ENCODE peak calls at places on chromosomes 5 and 9, in ten cellular contexts. X is cardiac muscle cell; E is aorta; U is IMR-90; P is suprapubic skin; Q is CD8-positive, alpha-beta T cell; N is uterus; R is tibial artery; K is hepatocyte; Y is mucosa of descending colon. A is an unnamed sample. For H3K36me3 and H3K4me1, the result is how much of the 10 kb centered on the place peaks cover.

GRCh38 chr5:171450423-171451246 is 31.2 kb downstream of the FGF18 start:
- DNase-seq in E (peak), X (no peak), P (peak), K (peak), Q (no peak), N (peak), Y (peak), R (peak), U (peak), A (no peak)

GRCh38 chr5:79235222-79235577 is 731 bp upstream of the JMY start:
- DNase-seq in U (peak), E (no peak), K (peak), Y (peak), Q (no peak), N (no peak), R (no peak), P (no peak), X (no peak), A (no peak)

GRCh38 chr5:180084638-180085561 is 13.3 kb upstream of the RNF130 start:
- DNase-seq in U (no peak), Q (peak), K (peak), E (no peak), N (no peak), X (no peak), R (no peak), P (no peak), Y (peak), A (no peak)

GRCh38 chr9:128820665-128821583 is 2.6 kb downstream of the ENDOG start:
- DNase-seq in X (no peak), U (no peak), K (no peak), Y (no peak), N (no peak), Q (no peak), R (no peak), E (no peak), P (no peak), A (no peak)

GRCh38 chr5:171428849-171429542 is 9.5 kb downstream of the FGF18 start:
- DNase-seq in Q (no peak), K (no peak), X (no peak), N (no peak), P (peak), R (peak), Y (no peak), U (no peak), E (no peak), A (no peak)

GRCh38 chr5:51131266-51131665 is 252.0 kb upstream of the ISL1 start:
- DNase-seq in N (no peak), Q (no peak), Y (no peak), U (no peak), P (no peak), X (no peak), R (no peak), E (no peak), K (no peak), A (no peak)

GRCh38 chr9:32783168-32783891 is at the start of gene TMEM215:
- DNase-seq in X (peak), R (no peak), Q (peak), N (no peak), U (no peak), Y (no peak), K (peak), P (no peak), E (no peak), A (no peak)

GRCh38 chr9:135989722-135990467 is 28.7 kb upstream of the UBAC1 start:
- DNase-seq in Y (no peak), P (no peak), E (no peak), N (no peak), K (no peak), U (no peak), Q (peak), R (no peak), X (no peak), A (no peak)

GRCh38 chr9:126459965-126460843 is 133.6 kb downstream of the MVB12B start:
- DNase-seq in K (no peak), E (no peak), X (no peak), P (no peak), R (peak), Q (no peak), N (no peak), Y (no peak), U (peak), A (no peak)

GRCh38 chr5:132546108-132546507 is 2.8 kb upstream of the IL5 start:
- DNase-seq in U (no peak), R (no peak), N (no peak), Q (no peak), K (no peak), Y (no peak), E (no peak), P (no peak), X (no peak), A (no peak)

GRCh38 chr5:16666140-16666860 is 49.5 kb upstream of the RETREG1 start:
- DNase-seq in P (no peak), R (no peak), Y (peak), X (no peak), Q (no peak), E (peak), U (no peak), K (no peak), N (no peak), A (no peak)

GRCh38 chr5:120464627-120465280 is 654 bp downstream of the PRR16 start:
- DNase-seq in R (peak), K (peak), X (peak), P (peak), Y (peak), U (peak), N (peak), E (peak), Q (no peak), A (peak)

GRCh38 chr5:120463991-120464626 is at the start of gene PRR16:
- DNase-seq in R (peak), Y (peak), P (peak), K (peak), Q (no peak), N (peak), X (peak), E (peak), U (peak), A (peak)

GRCh38 chr5:120463026-120463770 is 902 bp upstream of the PRR16 start:
- DNase-seq in Y (no peak), X (no peak), U (no peak), Q (no peak), R (no peak), P (no peak), K (no peak), E (no peak), N (no peak), A (no peak)

GRCh38 chr5:120466337-120467006 is 2.4 kb downstream of the PRR16 start:
- DNase-seq in Q (no peak), R (no peak), K (no peak), Y (no peak), X (no peak), P (no peak), N (no peak), U (peak), E (no peak), A (no peak)

GRCh38 chr5:120465281-120465961 is 1.3 kb downstream of the PRR16 start:
- DNase-seq in N (peak), P (peak), K (peak), U (peak), X (peak), E (peak), Y (peak), R (peak), Q (no peak), A (peak)
- H3K4me3 ChIP-seq in N (peak), P (peak), K (peak), U (peak), X (peak), E (peak), Y (no peak), R (peak), Q (no peak), A (peak)

GRCh38 chr9:68446836-68447235 is 90.4 kb downstream of the PGM5 start:
- DNase-seq in K (peak), Q (no peak), N (peak), P (no peak), U (peak), R (peak), Y (peak), X (peak), E (peak), A (no peak)

GRCh38 chr9:68447611-68448010 is 91.2 kb downstream of the PGM5 start:
- DNase-seq in P (no peak), K (no peak), U (no peak), E (no peak), Y (no peak), R (no peak), Q (no peak), N (no peak), X (no peak), A (no peak)

GRCh38 chr9:68443560-68443959 is 87.1 kb downstream of the PGM5 start:
- DNase-seq in Q (no peak), P (no peak), X (no peak), U (no peak), N (no peak), E (no peak), Y (no peak), R (no peak), K (no peak), A (no peak)
- H3K36me3 ChIP-seq in Q (under half), P (under half), X (under half), U (under half), N (under half), E (under half), Y (under half), R (under half), K (under half), A (under half)

DNA sequence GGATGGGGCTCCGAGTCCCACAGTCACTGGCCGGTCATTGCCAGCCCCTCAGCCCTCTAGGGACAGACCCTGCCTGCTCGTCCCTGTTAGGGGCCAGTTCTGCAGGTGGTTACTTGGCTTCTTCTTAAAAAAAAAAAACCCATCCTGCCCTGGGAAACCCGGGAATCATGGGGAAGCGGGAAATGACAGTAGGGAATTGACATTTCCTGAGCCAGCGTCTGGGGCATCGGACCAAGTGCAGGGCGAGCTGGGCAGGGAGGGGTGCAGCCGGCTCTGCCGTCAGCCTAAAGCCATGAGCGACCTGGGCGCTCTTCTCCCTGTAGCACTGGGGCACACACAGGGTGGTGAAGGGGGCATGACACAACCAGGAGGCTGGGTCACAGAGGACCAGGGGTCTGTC is 66.6 kb downstream of the RXRA start:
- DNase-seq in K (no peak), Q (no peak), X (no peak), Y (no peak), U (no peak), E (no peak), R (no peak), P (no peak), N (no peak), A (no peak)
- H3K4me1 ChIP-seq in K (under half), Q (half or more), X (under half), Y (under half), U (under half), E (under half), R (half or more), P (half or more), N (under half), A (under half)

GRCh38 chr9:96217358-96217755 is 84.6 kb downstream of the HSD17B3 start:
- DNase-seq in E (no peak), X (peak), R (peak), P (no peak), Y (no peak), Q (no peak), N (no peak), U (no peak), K (peak), A (no peak)

GRCh38 chr9:96218821-96219614 is 83.0 kb downstream of the HSD17B3 start:
- DNase-seq in P (no peak), K (no peak), X (no peak), R (peak), Q (no peak), N (no peak), E (peak), U (no peak), Y (no peak), A (no peak)

GRCh38 chr9:96222132-96222531 is 79.8 kb downstream of the HSD17B3 start:
- DNase-seq in R (no peak), E (no peak), N (no peak), Y (no peak), U (no peak), X (no peak), Q (no peak), K (no peak), P (no peak), A (peak)

GRCh38 chr9:96217756-96218693 is 84.0 kb downstream of the HSD17B3 start:
- DNase-seq in R (peak), Y (peak), X (peak), K (peak), P (peak), U (peak), Q (peak), N (peak), E (peak), A (peak)

GRCh38 chr9:96219615-96220257 is 82.2 kb downstream of the HSD17B3 start:
- DNase-seq in X (no peak), K (peak), U (no peak), E (peak), P (peak), Y (peak), R (peak), Q (peak), N (peak), A (no peak)
- H3K4me3 ChIP-seq in X (no peak), K (no peak), U (no peak), E (no peak), P (peak), Y (no peak), R (peak), Q (no peak), N (no peak), A (no peak)

GRCh38 chr5:160421625-160422258 is at the start of gene PTTG1:
- DNase-seq in R (peak), X (peak), U (peak), Y (peak), P (peak), E (peak), N (peak), Q (peak), K (peak), A (peak)
- H3K36me3 ChIP-seq in R (under half), X (under half), U (under half), Y (under half), P (under half), E (under half), N (under half), Q (under half), K (under half), A (under half)

DNA sequence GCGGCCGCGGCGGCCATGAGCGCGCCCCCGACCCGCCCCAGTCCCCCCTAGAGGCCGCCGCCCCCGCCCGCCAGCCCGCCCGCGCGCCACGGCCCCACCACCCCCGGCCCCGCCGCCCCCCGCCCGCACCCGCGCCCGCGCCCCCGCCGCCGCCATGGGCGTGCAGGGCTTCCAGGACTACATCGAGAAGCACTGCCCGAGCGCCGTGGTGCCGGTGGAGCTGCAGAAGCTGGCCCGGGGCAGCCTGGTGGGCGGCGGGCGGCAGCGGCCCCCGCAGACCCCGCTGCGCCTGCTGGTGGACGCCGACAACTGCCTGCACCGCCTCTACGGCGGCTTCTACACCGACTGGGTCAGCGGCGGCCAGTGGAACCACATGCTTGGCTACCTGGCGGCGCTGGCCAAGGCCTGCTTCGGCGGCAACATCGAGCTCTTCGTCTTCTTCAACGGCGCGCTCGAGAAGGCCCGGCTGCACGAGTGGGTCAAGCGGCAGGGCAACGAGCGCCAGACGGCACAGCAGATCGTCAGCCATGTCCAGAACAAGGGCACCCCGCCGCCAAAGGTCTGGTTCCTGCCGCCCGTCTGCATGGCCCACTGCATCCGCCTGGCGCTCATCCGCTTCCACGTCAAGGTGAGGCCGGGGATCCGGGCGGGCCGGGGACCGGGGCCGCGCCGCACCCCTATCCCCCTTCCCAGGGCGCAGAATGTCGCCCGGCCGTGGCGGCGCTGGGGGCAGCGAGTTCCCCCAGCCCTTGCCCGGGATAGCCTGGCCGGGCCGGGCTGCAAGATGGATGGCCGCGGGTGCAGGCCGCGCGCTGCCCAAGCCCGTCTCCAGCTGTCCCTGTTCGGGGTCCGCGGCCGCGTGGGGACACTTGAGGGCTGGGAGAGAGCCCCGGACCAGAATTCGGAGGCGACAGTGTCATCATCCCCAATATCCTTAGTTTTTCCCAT is 551 bp downstream of the FAM120A start:
- DNase-seq in Y (peak), U (peak), K (peak), Q (peak), N (peak), E (peak), X (peak), P (peak), R (peak), A (no peak)
- H3K4me1 ChIP-seq in Y (under half), U (under half), K (under half), Q (under half), N (under half), E (under half), X (under half), P (under half), R (under half), A (under half)

DNA sequence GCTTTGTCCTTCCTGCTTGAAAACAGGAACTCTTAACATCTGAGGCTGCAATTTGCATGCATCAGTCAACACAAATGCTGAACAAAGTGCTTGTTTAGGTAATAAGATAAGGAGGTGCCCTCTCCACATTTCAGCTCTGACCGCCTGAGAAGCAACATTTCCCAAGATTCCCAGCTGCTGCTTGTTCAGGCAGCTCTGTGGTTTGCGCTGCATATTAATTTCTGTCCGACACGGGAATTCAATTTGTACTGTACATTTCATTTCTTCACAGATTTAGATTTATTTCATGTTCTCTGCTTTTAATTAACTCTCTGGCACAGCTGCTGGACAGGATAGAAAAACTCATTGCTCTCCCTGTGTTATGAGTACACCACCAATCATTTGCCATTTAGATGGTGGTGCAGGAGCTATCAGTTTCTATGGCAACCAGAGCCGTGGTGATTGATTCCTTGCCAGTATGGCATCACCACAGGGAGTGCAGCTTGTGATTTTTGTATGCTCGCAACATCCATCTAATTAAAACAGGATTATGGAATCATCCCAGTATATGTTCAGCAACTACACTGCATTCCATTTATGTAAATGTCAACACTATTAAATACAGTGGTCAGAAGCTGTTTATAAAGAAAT is 558.6 kb downstream of the DMRTA1 start:
- DNase-seq in R (no peak), P (no peak), K (no peak), Y (no peak), N (no peak), U (no peak), X (peak), Q (no peak), E (no peak), A (no peak)
- H3K4me3 ChIP-seq in R (no peak), P (no peak), K (no peak), Y (no peak), N (no peak), U (no peak), X (no peak), Q (no peak), E (no peak), A (no peak)

GRCh38 chr5:43543434-43543833 is 13.4 kb downstream of the PAIP1 start:
- DNase-seq in Q (no peak), E (no peak), Y (no peak), U (no peak), P (no peak), R (no peak), X (no peak), N (no peak), K (no peak), A (no peak)
- H3K36me3 ChIP-seq in Q (under half), E (under half), Y (under half), U (under half), P (half or more), R (half or more), X (half or more), N (under half), K (under half), A (half or more)

GRCh38 chr9:36144322-36145206 is 8.0 kb downstream of the GLIPR2 start:
- DNase-seq in R (no peak), E (peak), U (no peak), X (no peak), Q (no peak), K (no peak), N (no peak), Y (no peak), P (no peak), A (no peak)
- H3K4me1 ChIP-seq in R (half or more), E (under half), U (under half), X (under half), Q (half or more), K (under half), N (under half), Y (under half), P (half or more), A (under half)

DNA sequence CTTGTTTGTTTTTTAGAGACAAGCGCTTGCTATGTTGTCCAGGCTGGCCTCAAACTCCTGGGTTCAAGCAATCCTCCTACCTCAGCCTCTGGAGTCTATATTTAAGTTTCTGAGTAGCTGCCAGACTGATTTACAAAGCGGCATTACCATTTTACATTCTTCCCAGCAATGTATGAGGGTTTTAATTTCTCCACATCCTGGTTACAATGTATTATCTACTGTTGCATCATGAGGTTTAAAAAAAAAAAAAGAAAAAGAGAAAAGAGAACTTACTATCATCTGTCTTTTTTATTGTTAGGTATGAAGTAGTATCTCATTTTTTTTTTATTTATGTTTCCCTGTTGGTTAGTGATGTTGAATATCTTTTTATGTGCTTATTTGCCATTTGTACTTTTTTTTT is 18.9 kb upstream of the CLINT1 start:
- DNase-seq in R (no peak), U (no peak), N (no peak), Q (no peak), E (no peak), X (no peak), K (no peak), P (no peak), Y (no peak), A (no peak)
- H3K4me3 ChIP-seq in R (no peak), U (no peak), N (no peak), Q (no peak), E (no peak), X (no peak), K (no peak), P (no peak), Y (no peak), A (no peak)

A was measured in HAP-1.